ENCODE peak calls at places on chromosomes 16 and 17, in eight cellular contexts. One of them, this sample, is unnamed.

GRCh38 chr17:40551874-40552768 is 13.2 kb downstream of the CCR7 start:
- DNase-seq in HuH-7: no peak
- DNase-seq in nephron progenitor cell: no peak
- DNase-seq in fibroblast of lung: peak; percentile 98
- DNase-seq in OCI-LY7: no peak
- DNase-seq in heart left ventricle: no peak
- DNase-seq in GM20000: no peak
- DNase-seq in left cardiac atrium: peak; percentile 61
- DNase-seq in this sample: peak; percentile 61

GRCh38 chr17:38752930-38753506 is 477 bp downstream of the PSMB3 start:
- DNase-seq in nephron progenitor cell: peak; percentile 38
- DNase-seq in heart left ventricle: no peak
- DNase-seq in HuH-7: no peak
- DNase-seq in left cardiac atrium: no peak
- DNase-seq in GM20000: no peak
- DNase-seq in OCI-LY7: no peak
- DNase-seq in fibroblast of lung: no peak
- DNase-seq in this sample: no peak

GRCh38 chr17:82107341-82107860 is 9.4 kb upstream of the FASN start:
- DNase-seq in fibroblast of lung: no peak
- DNase-seq in HuH-7: peak; percentile 67
- DNase-seq in heart left ventricle: no peak
- DNase-seq in left cardiac atrium: no peak
- DNase-seq in OCI-LY7: peak; percentile 52
- DNase-seq in nephron progenitor cell: no peak
- DNase-seq in GM20000: peak; percentile 51
- DNase-seq in this sample: no peak

GRCh38 chr17:44556854-44557606 is at the start of gene FZD2:
- DNase-seq in heart left ventricle: peak; percentile 88
- DNase-seq in left cardiac atrium: peak; percentile 84
- DNase-seq in HuH-7: peak; percentile 99
- DNase-seq in OCI-LY7: peak; percentile 96
- DNase-seq in fibroblast of lung: peak; percentile 98
- DNase-seq in nephron progenitor cell: peak; percentile 84
- DNase-seq in GM20000: peak; percentile 93
- DNase-seq in this sample: peak; percentile 83

GRCh38 chr16:12565423-12565822 is 238.3 kb downstream of the CPPED1 start:
- DNase-seq in left cardiac atrium: no peak
- DNase-seq in HuH-7: no peak
- DNase-seq in nephron progenitor cell: no peak
- DNase-seq in OCI-LY7: no peak
- DNase-seq in fibroblast of lung: no peak
- DNase-seq in GM20000: no peak
- DNase-seq in heart left ventricle: no peak
- DNase-seq in this sample: no peak

GRCh38 chr17:8153957-8154607 is 1.9 kb upstream of the PER1 start:
- DNase-seq in heart left ventricle: peak; percentile 100
- DNase-seq in GM20000: peak; percentile 71
- DNase-seq in OCI-LY7: peak; percentile 65
- DNase-seq in nephron progenitor cell: peak; percentile 98
- DNase-seq in left cardiac atrium: peak; percentile 99
- DNase-seq in HuH-7: peak; percentile 61
- DNase-seq in fibroblast of lung: peak; percentile 98
- DNase-seq in this sample: peak; percentile 100

GRCh38 chr17:80243526-80244433 is 16.9 kb upstream of the RNF213 start:
- DNase-seq in GM20000: no peak
- DNase-seq in OCI-LY7: no peak
- DNase-seq in HuH-7: no peak
- DNase-seq in fibroblast of lung: no peak
- DNase-seq in left cardiac atrium: no peak
- DNase-seq in nephron progenitor cell: no peak
- DNase-seq in heart left ventricle: no peak
- DNase-seq in this sample: no peak

GRCh38 chr17:70677783-70678647 is 508.7 kb downstream of the KCNJ2 start:
- DNase-seq in nephron progenitor cell: no peak
- DNase-seq in fibroblast of lung: no peak
- DNase-seq in heart left ventricle: no peak
- DNase-seq in HuH-7: peak; percentile 43
- DNase-seq in OCI-LY7: no peak
- DNase-seq in left cardiac atrium: no peak
- DNase-seq in GM20000: no peak
- DNase-seq in this sample: no peak

GRCh38 chr16:75130150-75130771 is 13.7 kb upstream of the LDHD start:
- DNase-seq in nephron progenitor cell: no peak
- DNase-seq in OCI-LY7: no peak
- DNase-seq in left cardiac atrium: no peak
- DNase-seq in HuH-7: no peak
- DNase-seq in heart left ventricle: no peak
- DNase-seq in fibroblast of lung: no peak
- DNase-seq in GM20000: no peak
- DNase-seq in this sample: no peak

GRCh38 chr17:10640475-10640874 is 16.6 kb downstream of the MYH3 start:
- DNase-seq in heart left ventricle: no peak
- DNase-seq in HuH-7: no peak
- DNase-seq in left cardiac atrium: no peak
- DNase-seq in GM20000: no peak
- DNase-seq in fibroblast of lung: no peak
- DNase-seq in nephron progenitor cell: no peak
- DNase-seq in OCI-LY7: no peak
- DNase-seq in this sample: no peak

GRCh38 chr16:85912271-85912974 is 13.5 kb downstream of the IRF8 start:
- DNase-seq in fibroblast of lung: peak; percentile 84
- DNase-seq in left cardiac atrium: no peak
- DNase-seq in nephron progenitor cell: no peak
- DNase-seq in heart left ventricle: peak; percentile 31
- DNase-seq in HuH-7: no peak
- DNase-seq in OCI-LY7: no peak
- DNase-seq in GM20000: no peak
- DNase-seq in this sample: no peak

GRCh38 chr17:32660496-32660895 is 173.7 kb downstream of the CDK5R1 start:
- DNase-seq in fibroblast of lung: no peak
- DNase-seq in left cardiac atrium: no peak
- DNase-seq in nephron progenitor cell: no peak
- DNase-seq in OCI-LY7: no peak
- DNase-seq in HuH-7: no peak
- DNase-seq in heart left ventricle: no peak
- DNase-seq in GM20000: no peak
- DNase-seq in this sample: no peak

GRCh38 chr17:70624208-70624607 is 454.9 kb downstream of the KCNJ2 start:
- DNase-seq in fibroblast of lung: no peak
- DNase-seq in nephron progenitor cell: no peak
- DNase-seq in OCI-LY7: no peak
- DNase-seq in HuH-7: no peak
- DNase-seq in left cardiac atrium: no peak
- DNase-seq in GM20000: no peak
- DNase-seq in heart left ventricle: no peak
- DNase-seq in this sample: no peak

GRCh38 chr16:85683363-85683762 is 5.4 kb downstream of the GINS2 start:
- DNase-seq in fibroblast of lung: no peak
- DNase-seq in OCI-LY7: no peak
- DNase-seq in nephron progenitor cell: no peak
- DNase-seq in HuH-7: no peak
- DNase-seq in left cardiac atrium: no peak
- DNase-seq in heart left ventricle: no peak
- DNase-seq in GM20000: no peak
- DNase-seq in this sample: no peak

GRCh38 chr17:21382560-21383495 is 6.7 kb downstream of the KCNJ12 start:
- DNase-seq in left cardiac atrium: no peak
- DNase-seq in fibroblast of lung: no peak
- DNase-seq in GM20000: no peak
- DNase-seq in HuH-7: no peak
- DNase-seq in nephron progenitor cell: no peak
- DNase-seq in heart left ventricle: no peak
- DNase-seq in OCI-LY7: no peak
- DNase-seq in this sample: no peak

GRCh38 chr16:13733561-13733960 is 186.4 kb upstream of the ERCC4 start:
- DNase-seq in heart left ventricle: no peak
- DNase-seq in nephron progenitor cell: no peak
- DNase-seq in GM20000: no peak
- DNase-seq in OCI-LY7: no peak
- DNase-seq in fibroblast of lung: peak; percentile 4
- DNase-seq in left cardiac atrium: no peak
- DNase-seq in HuH-7: no peak
- DNase-seq in this sample: no peak

GRCh38 chr17:75845933-75846700 is 1.9 kb upstream of the UNC13D start:
- DNase-seq in heart left ventricle: no peak
- DNase-seq in left cardiac atrium: no peak
- DNase-seq in HuH-7: no peak
- DNase-seq in nephron progenitor cell: no peak
- DNase-seq in OCI-LY7: no peak
- DNase-seq in GM20000: no peak
- DNase-seq in fibroblast of lung: no peak
- DNase-seq in this sample: no peak

GRCh38 chr17:32323046-32323445 is 18.9 kb downstream of the C17orf75 start:
- DNase-seq in HuH-7: no peak
- DNase-seq in left cardiac atrium: no peak
- DNase-seq in GM20000: no peak
- DNase-seq in OCI-LY7: no peak
- DNase-seq in fibroblast of lung: no peak
- DNase-seq in nephron progenitor cell: no peak
- DNase-seq in heart left ventricle: no peak
- DNase-seq in this sample: peak; percentile 78

GRCh38 chr16:54284319-54284930 is 2.2 kb downstream of the IRX3 start:
- DNase-seq in GM20000: peak; percentile 64
- DNase-seq in heart left ventricle: no peak
- DNase-seq in HuH-7: no peak
- DNase-seq in left cardiac atrium: peak; percentile 26
- DNase-seq in nephron progenitor cell: peak; percentile 70
- DNase-seq in fibroblast of lung: peak; percentile 11
- DNase-seq in OCI-LY7: no peak
- DNase-seq in this sample: no peak

GRCh38 chr17:9959377-9959981 is 54.4 kb upstream of the RCVRN start:
- DNase-seq in GM20000: peak; percentile 69
- DNase-seq in OCI-LY7: peak; percentile 25
- DNase-seq in left cardiac atrium: no peak
- DNase-seq in fibroblast of lung: peak; percentile 23
- DNase-seq in nephron progenitor cell: peak; percentile 79
- DNase-seq in heart left ventricle: no peak
- DNase-seq in HuH-7: peak; percentile 34
- DNase-seq in this sample: peak; percentile 61

GRCh38 chr17:59851431-59852375 is 41.0 kb downstream of the TUBD1 start:
- DNase-seq in heart left ventricle: no peak
- DNase-seq in OCI-LY7: no peak
- DNase-seq in GM20000: no peak
- DNase-seq in HuH-7: no peak
- DNase-seq in left cardiac atrium: no peak
- DNase-seq in fibroblast of lung: peak; percentile 88
- DNase-seq in nephron progenitor cell: no peak
- DNase-seq in this sample: no peak

GRCh38 chr17:57211010-57211411 is 45.3 kb upstream of the MSI2 start:
- DNase-seq in OCI-LY7: no peak
- DNase-seq in fibroblast of lung: peak; percentile 16
- DNase-seq in nephron progenitor cell: no peak
- DNase-seq in GM20000: no peak
- DNase-seq in left cardiac atrium: no peak
- DNase-seq in HuH-7: no peak
- DNase-seq in heart left ventricle: no peak
- DNase-seq in this sample: no peak

GRCh38 chr17:72151565-72152391 is 31.0 kb downstream of the SOX9 start:
- DNase-seq in GM20000: no peak
- DNase-seq in left cardiac atrium: peak; percentile 65
- DNase-seq in nephron progenitor cell: no peak
- DNase-seq in heart left ventricle: no peak
- DNase-seq in OCI-LY7: no peak
- DNase-seq in fibroblast of lung: peak; percentile 92
- DNase-seq in HuH-7: peak; percentile 62
- DNase-seq in this sample: peak; percentile 67

GRCh38 chr16:58426095-58426494 is 33.8 kb downstream of the GINS3 start:
- DNase-seq in GM20000: peak; percentile 45
- DNase-seq in nephron progenitor cell: no peak
- DNase-seq in heart left ventricle: peak; percentile 16
- DNase-seq in fibroblast of lung: no peak
- DNase-seq in left cardiac atrium: no peak
- DNase-seq in OCI-LY7: peak; percentile 84
- DNase-seq in HuH-7: no peak
- DNase-seq in this sample: no peak

GRCh38 chr17:69760562-69760961 is 314.5 kb upstream of the KCNJ16 start:
- DNase-seq in OCI-LY7: no peak
- DNase-seq in left cardiac atrium: no peak
- DNase-seq in nephron progenitor cell: no peak
- DNase-seq in fibroblast of lung: no peak
- DNase-seq in GM20000: no peak
- DNase-seq in HuH-7: no peak
- DNase-seq in heart left ventricle: no peak
- DNase-seq in this sample: no peak

GRCh38 chr17:66938656-66939055 is 25.9 kb upstream of the CACNG4 start:
- DNase-seq in nephron progenitor cell: no peak
- DNase-seq in OCI-LY7: no peak
- DNase-seq in heart left ventricle: no peak
- DNase-seq in GM20000: no peak
- DNase-seq in fibroblast of lung: no peak
- DNase-seq in HuH-7: no peak
- DNase-seq in left cardiac atrium: no peak
- DNase-seq in this sample: peak; percentile 56

GRCh38 chr16:27238016-27238587 is 30.5 kb downstream of the NSMCE1 start:
- DNase-seq in HuH-7: peak; percentile 8
- DNase-seq in heart left ventricle: no peak
- DNase-seq in fibroblast of lung: no peak
- DNase-seq in nephron progenitor cell: no peak
- DNase-seq in left cardiac atrium: peak; percentile 71
- DNase-seq in OCI-LY7: peak; percentile 23
- DNase-seq in GM20000: no peak
- DNase-seq in this sample: peak; percentile 74

GRCh38 chr17:31680126-31680525 is 178.9 kb downstream of the COPRS start:
- DNase-seq in heart left ventricle: no peak
- DNase-seq in GM20000: peak; percentile 61
- DNase-seq in fibroblast of lung: no peak
- DNase-seq in nephron progenitor cell: no peak
- DNase-seq in left cardiac atrium: no peak
- DNase-seq in HuH-7: no peak
- DNase-seq in OCI-LY7: no peak
- DNase-seq in this sample: no peak

GRCh38 chr16:35559911-35560636 is 2100.7 kb downstream of the TP53TG3F start:
- DNase-seq in GM20000: no peak
- DNase-seq in heart left ventricle: no peak
- DNase-seq in HuH-7: no peak
- DNase-seq in OCI-LY7: no peak
- DNase-seq in nephron progenitor cell: no peak
- DNase-seq in left cardiac atrium: no peak
- DNase-seq in fibroblast of lung: no peak
- DNase-seq in this sample: no peak

GRCh38 chr16:49049644-49050043 is 232.0 kb downstream of the CBLN1 start:
- DNase-seq in heart left ventricle: no peak
- DNase-seq in GM20000: no peak
- DNase-seq in nephron progenitor cell: no peak
- DNase-seq in OCI-LY7: no peak
- DNase-seq in left cardiac atrium: no peak
- DNase-seq in fibroblast of lung: no peak
- DNase-seq in HuH-7: no peak
- DNase-seq in this sample: no peak

GRCh38 chr17:74635418-74635817 is 11.9 kb upstream of the CD300E start:
- DNase-seq in heart left ventricle: no peak
- DNase-seq in HuH-7: no peak
- DNase-seq in OCI-LY7: no peak
- DNase-seq in GM20000: peak; percentile 35
- DNase-seq in nephron progenitor cell: peak; percentile 23
- DNase-seq in left cardiac atrium: no peak
- DNase-seq in fibroblast of lung: no peak
- DNase-seq in this sample: no peak

GRCh38 chr16:19578378-19578851 is 22.9 kb downstream of the VPS35L start:
- DNase-seq in fibroblast of lung: peak; percentile 82
- DNase-seq in heart left ventricle: no peak
- DNase-seq in OCI-LY7: no peak
- DNase-seq in nephron progenitor cell: no peak
- DNase-seq in left cardiac atrium: no peak
- DNase-seq in HuH-7: no peak
- DNase-seq in GM20000: no peak
- DNase-seq in this sample: no peak

GRCh38 chr17:41649923-41650519 is 25.6 kb upstream of the KRT17 start:
- DNase-seq in OCI-LY7: no peak
- DNase-seq in fibroblast of lung: no peak
- DNase-seq in heart left ventricle: peak; percentile 14
- DNase-seq in nephron progenitor cell: no peak
- DNase-seq in HuH-7: no peak
- DNase-seq in left cardiac atrium: no peak
- DNase-seq in GM20000: no peak
- DNase-seq in this sample: no peak

GRCh38 chr17:32189343-32189742 is 47.0 kb downstream of the RHOT1 start:
- DNase-seq in GM20000: no peak
- DNase-seq in nephron progenitor cell: no peak
- DNase-seq in fibroblast of lung: no peak
- DNase-seq in OCI-LY7: no peak
- DNase-seq in heart left ventricle: no peak
- DNase-seq in HuH-7: no peak
- DNase-seq in left cardiac atrium: no peak
- DNase-seq in this sample: no peak

This sample was measured in upper lobe of right lung.